ENCODE peak calls at places on chromosomes 3 and 15, in eight cellular contexts. One of them, this sample, is unnamed.

GRCh38 chr15:43253431-43254403 is 13.0 kb downstream of the TGM5 start:
- DNase-seq in HepG2: no peak
- DNase-seq in upper lobe of left lung: no peak
- DNase-seq in A549: no peak
- DNase-seq in IMR-90: peak
- DNase-seq in HCT116: no peak
- DNase-seq in K562: no peak
- DNase-seq in adrenal gland: peak
- DNase-seq in this sample: peak

GRCh38 chr15:100759116-100759515 is 120.5 kb upstream of the ALDH1A3 start:
- DNase-seq in K562: no peak
- DNase-seq in IMR-90: peak
- DNase-seq in HCT116: no peak
- DNase-seq in A549: no peak
- DNase-seq in adrenal gland: no peak
- DNase-seq in upper lobe of left lung: no peak
- DNase-seq in HepG2: no peak
- DNase-seq in this sample: peak

GRCh38 chr15:85532689-85533088 is 152.3 kb downstream of the AKAP13 start:
- DNase-seq in IMR-90: no peak
- DNase-seq in K562: no peak
- DNase-seq in HCT116: no peak
- DNase-seq in A549: no peak
- DNase-seq in HepG2: no peak
- DNase-seq in upper lobe of left lung: no peak
- DNase-seq in adrenal gland: no peak
- DNase-seq in this sample: no peak

GRCh38 chr3:17974206-17974841 is 231.9 kb upstream of the TBC1D5 start:
- DNase-seq in IMR-90: peak
- DNase-seq in HepG2: no peak
- DNase-seq in A549: no peak
- DNase-seq in adrenal gland: no peak
- DNase-seq in K562: no peak
- DNase-seq in HCT116: no peak
- DNase-seq in upper lobe of left lung: no peak
- DNase-seq in this sample: no peak

GRCh38 chr3:109098245-109098644 is 19.7 kb downstream of the MORC1 start:
- DNase-seq in upper lobe of left lung: no peak
- DNase-seq in HepG2: peak
- DNase-seq in HCT116: peak
- DNase-seq in A549: peak
- DNase-seq in adrenal gland: no peak
- DNase-seq in K562: no peak
- DNase-seq in IMR-90: no peak
- DNase-seq in this sample: no peak

GRCh38 chr15:69535101-69535638 is 82.6 kb downstream of the RPLP1 start:
- DNase-seq in K562: no peak
- DNase-seq in A549: no peak
- DNase-seq in upper lobe of left lung: no peak
- DNase-seq in HCT116: no peak
- DNase-seq in IMR-90: peak
- DNase-seq in adrenal gland: no peak
- DNase-seq in HepG2: no peak
- DNase-seq in this sample: no peak

GRCh38 chr3:40191850-40192448 is 117.6 kb upstream of the EIF1B start:
- DNase-seq in HepG2: peak
- DNase-seq in upper lobe of left lung: no peak
- DNase-seq in A549: peak
- DNase-seq in K562: peak
- DNase-seq in HCT116: peak
- DNase-seq in IMR-90: peak
- DNase-seq in adrenal gland: peak
- DNase-seq in this sample: no peak

GRCh38 chr3:189041482-189042090 is 130.2 kb upstream of the TPRG1 start:
- DNase-seq in IMR-90: peak
- DNase-seq in HCT116: peak
- DNase-seq in A549: peak
- DNase-seq in HepG2: peak
- DNase-seq in K562: no peak
- DNase-seq in upper lobe of left lung: no peak
- DNase-seq in adrenal gland: peak
- DNase-seq in this sample: no peak

GRCh38 chr3:120021523-120021922 is 72.7 kb downstream of the GSK3B start:
- DNase-seq in A549: no peak
- DNase-seq in HCT116: no peak
- DNase-seq in adrenal gland: no peak
- DNase-seq in IMR-90: peak
- DNase-seq in HepG2: no peak
- DNase-seq in upper lobe of left lung: no peak
- DNase-seq in K562: no peak
- DNase-seq in this sample: no peak

GRCh38 chr15:33678606-33679005 is 289.7 kb upstream of the CHRM5 start:
- DNase-seq in HCT116: no peak
- DNase-seq in K562: no peak
- DNase-seq in HepG2: no peak
- DNase-seq in A549: no peak
- DNase-seq in adrenal gland: no peak
- DNase-seq in IMR-90: no peak
- DNase-seq in upper lobe of left lung: no peak
- DNase-seq in this sample: no peak

GRCh38 chr15:71565636-71566160 is 244.7 kb upstream of the NR2E3 start:
- DNase-seq in K562: no peak
- DNase-seq in HCT116: no peak
- DNase-seq in adrenal gland: no peak
- DNase-seq in HepG2: no peak
- DNase-seq in IMR-90: no peak
- DNase-seq in A549: no peak
- DNase-seq in upper lobe of left lung: no peak
- DNase-seq in this sample: no peak

GRCh38 chr3:3707858-3708768 is 91.1 kb upstream of the LRRN1 start:
- DNase-seq in K562: no peak
- DNase-seq in upper lobe of left lung: no peak
- DNase-seq in adrenal gland: no peak
- DNase-seq in HCT116: no peak
- DNase-seq in IMR-90: no peak
- DNase-seq in HepG2: no peak
- DNase-seq in A549: no peak
- DNase-seq in this sample: no peak

GRCh38 chr15:67048281-67049279 is 16.8 kb upstream of the SMAD3 start:
- DNase-seq in A549: peak
- DNase-seq in K562: no peak
- DNase-seq in HCT116: no peak
- DNase-seq in HepG2: peak
- DNase-seq in upper lobe of left lung: no peak
- DNase-seq in adrenal gland: peak
- DNase-seq in IMR-90: peak
- DNase-seq in this sample: no peak

GRCh38 chr3:129686941-129687340 is 80.5 kb upstream of the PLXND1 start:
- DNase-seq in HepG2: peak
- DNase-seq in adrenal gland: no peak
- DNase-seq in IMR-90: no peak
- DNase-seq in upper lobe of left lung: no peak
- DNase-seq in K562: peak
- DNase-seq in HCT116: no peak
- DNase-seq in A549: no peak
- DNase-seq in this sample: no peak

GRCh38 chr3:129690406-129690805 is 83.9 kb upstream of the PLXND1 start:
- DNase-seq in IMR-90: peak
- DNase-seq in A549: peak
- DNase-seq in HepG2: peak
- DNase-seq in HCT116: peak
- DNase-seq in K562: peak
- DNase-seq in adrenal gland: peak
- DNase-seq in upper lobe of left lung: no peak
- DNase-seq in this sample: no peak

GRCh38 chr3:129687586-129688125 is 81.2 kb upstream of the PLXND1 start:
- DNase-seq in adrenal gland: no peak
- DNase-seq in K562: no peak
- DNase-seq in upper lobe of left lung: no peak
- DNase-seq in HCT116: no peak
- DNase-seq in IMR-90: no peak
- DNase-seq in A549: no peak
- DNase-seq in HepG2: no peak
- DNase-seq in this sample: no peak

GRCh38 chr3:129689036-129689435 is 82.6 kb upstream of the PLXND1 start:
- DNase-seq in A549: no peak
- DNase-seq in IMR-90: no peak
- DNase-seq in adrenal gland: no peak
- DNase-seq in upper lobe of left lung: no peak
- DNase-seq in K562: no peak
- DNase-seq in HepG2: no peak
- DNase-seq in HCT116: no peak
- DNase-seq in this sample: no peak

GRCh38 chr3:129688310-129688895 is 81.9 kb upstream of the PLXND1 start:
- DNase-seq in upper lobe of left lung: peak
- DNase-seq in IMR-90: peak
- DNase-seq in HepG2: peak
- DNase-seq in adrenal gland: peak
- DNase-seq in HCT116: no peak
- DNase-seq in K562: no peak
- DNase-seq in A549: no peak
- DNase-seq in this sample: peak
- TF ChIP-seq CTCF in upper lobe of left lung: no peak
- TF ChIP-seq CTCF in IMR-90: no peak
- TF ChIP-seq CTCF in HepG2: no peak
- TF ChIP-seq CTCF in adrenal gland: peak
- TF ChIP-seq CTCF in HCT116: no peak
- TF ChIP-seq CTCF in K562: no peak
- TF ChIP-seq CTCF in A549: no peak
- TF ChIP-seq CTCF in this sample: no peak

GRCh38 chr3:13018561-13019242 is 54.5 kb downstream of the IQSEC1 start:
- DNase-seq in upper lobe of left lung: no peak
- DNase-seq in K562: no peak
- DNase-seq in A549: no peak
- DNase-seq in adrenal gland: peak
- DNase-seq in HCT116: no peak
- DNase-seq in IMR-90: no peak
- DNase-seq in HepG2: no peak
- DNase-seq in this sample: no peak

GRCh38 chr3:13019243-13019701 is 54.0 kb downstream of the IQSEC1 start:
- DNase-seq in K562: peak
- DNase-seq in adrenal gland: peak
- DNase-seq in HepG2: no peak
- DNase-seq in A549: no peak
- DNase-seq in HCT116: no peak
- DNase-seq in upper lobe of left lung: peak
- DNase-seq in IMR-90: peak
- DNase-seq in this sample: no peak

GRCh38 chr3:13019706-13020105 is 53.5 kb downstream of the IQSEC1 start:
- DNase-seq in HCT116: no peak
- DNase-seq in IMR-90: no peak
- DNase-seq in HepG2: no peak
- DNase-seq in upper lobe of left lung: no peak
- DNase-seq in K562: no peak
- DNase-seq in adrenal gland: peak
- DNase-seq in A549: no peak
- DNase-seq in this sample: no peak

GRCh38 chr3:13021141-13021933 is 51.9 kb downstream of the IQSEC1 start:
- DNase-seq in IMR-90: no peak
- DNase-seq in A549: no peak
- DNase-seq in adrenal gland: peak
- DNase-seq in upper lobe of left lung: no peak
- DNase-seq in HCT116: no peak
- DNase-seq in K562: no peak
- DNase-seq in HepG2: no peak
- DNase-seq in this sample: no peak

DNA sequence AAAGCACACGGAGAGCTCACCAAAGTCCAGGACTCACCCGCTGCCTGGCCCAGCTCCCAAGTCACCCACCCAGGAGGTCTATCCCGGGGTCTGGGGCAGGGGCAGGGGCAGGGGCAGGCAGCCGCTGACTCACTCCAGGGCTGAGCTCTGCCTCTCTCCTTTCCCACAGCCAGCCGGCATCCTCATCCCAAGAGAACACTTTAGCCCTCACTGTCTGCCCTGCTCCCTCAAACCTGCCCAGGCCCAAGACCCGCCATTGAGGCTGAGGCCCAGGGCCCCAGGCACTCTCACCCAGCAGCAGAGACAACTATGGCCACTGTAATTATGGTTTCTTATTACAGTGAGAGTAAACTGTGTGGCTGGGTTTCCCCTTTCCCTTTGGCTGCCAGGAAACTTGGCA is 53.1 kb downstream of the IQSEC1 start:
- DNase-seq in K562: no peak
- DNase-seq in A549: no peak
- DNase-seq in upper lobe of left lung: no peak
- DNase-seq in IMR-90: no peak
- DNase-seq in HepG2: no peak
- DNase-seq in HCT116: no peak
- DNase-seq in adrenal gland: no peak
- DNase-seq in this sample: no peak
- TF ChIP-seq POLR2A in K562: no peak
- TF ChIP-seq POLR2A in A549: no peak
- TF ChIP-seq POLR2A in upper lobe of left lung: no peak
- TF ChIP-seq POLR2A in IMR-90: no peak
- TF ChIP-seq POLR2A in HepG2: no peak
- TF ChIP-seq POLR2A in HCT116: no peak
- TF ChIP-seq POLR2A in adrenal gland: no peak
- TF ChIP-seq POLR2A in this sample: no peak

GRCh38 chr15:97995881-97996603 is 35.5 kb downstream of the ARRDC4 start:
- DNase-seq in HepG2: no peak
- DNase-seq in HCT116: no peak
- DNase-seq in upper lobe of left lung: no peak
- DNase-seq in IMR-90: no peak
- DNase-seq in adrenal gland: no peak
- DNase-seq in K562: no peak
- DNase-seq in A549: no peak
- DNase-seq in this sample: no peak
- TF ChIP-seq CTCF in HepG2: peak
- TF ChIP-seq CTCF in HCT116: peak
- TF ChIP-seq CTCF in upper lobe of left lung: no peak
- TF ChIP-seq CTCF in IMR-90: no peak
- TF ChIP-seq CTCF in adrenal gland: peak
- TF ChIP-seq CTCF in K562: peak
- TF ChIP-seq CTCF in A549: no peak
- TF ChIP-seq CTCF in this sample: no peak

GRCh38 chr3:101725890-101726275 is 1.5 kb downstream of the CEP97 start:
- DNase-seq in HepG2: no peak
- DNase-seq in A549: no peak
- DNase-seq in IMR-90: no peak
- DNase-seq in HCT116: no peak
- DNase-seq in upper lobe of left lung: no peak
- DNase-seq in adrenal gland: no peak
- DNase-seq in K562: no peak
- DNase-seq in this sample: no peak

GRCh38 chr3:101725192-101725889 is 927 bp downstream of the CEP97 start:
- DNase-seq in HCT116: no peak
- DNase-seq in adrenal gland: peak
- DNase-seq in HepG2: no peak
- DNase-seq in K562: peak
- DNase-seq in IMR-90: peak
- DNase-seq in A549: peak
- DNase-seq in upper lobe of left lung: no peak
- DNase-seq in this sample: no peak

GRCh38 chr3:101722394-101723173 is 1.8 kb upstream of the CEP97 start:
- DNase-seq in upper lobe of left lung: no peak
- DNase-seq in HCT116: no peak
- DNase-seq in adrenal gland: no peak
- DNase-seq in A549: no peak
- DNase-seq in IMR-90: no peak
- DNase-seq in HepG2: no peak
- DNase-seq in K562: no peak
- DNase-seq in this sample: no peak

GRCh38 chr3:101721650-101721917 is 2.8 kb upstream of the CEP97 start:
- DNase-seq in HCT116: no peak
- DNase-seq in HepG2: no peak
- DNase-seq in IMR-90: no peak
- DNase-seq in adrenal gland: no peak
- DNase-seq in upper lobe of left lung: no peak
- DNase-seq in K562: no peak
- DNase-seq in A549: no peak
- DNase-seq in this sample: no peak

GRCh38 chr3:101724329-101725191 is at the start of gene CEP97:
- DNase-seq in K562: peak
- DNase-seq in HCT116: peak
- DNase-seq in IMR-90: peak
- DNase-seq in upper lobe of left lung: peak
- DNase-seq in adrenal gland: peak
- DNase-seq in A549: peak
- DNase-seq in HepG2: peak
- DNase-seq in this sample: peak
- TF ChIP-seq POLR2A in K562: peak
- TF ChIP-seq POLR2A in HCT116: peak
- TF ChIP-seq POLR2A in IMR-90: no peak
- TF ChIP-seq POLR2A in upper lobe of left lung: peak
- TF ChIP-seq POLR2A in adrenal gland: no peak
- TF ChIP-seq POLR2A in A549: peak
- TF ChIP-seq POLR2A in HepG2: peak
- TF ChIP-seq POLR2A in this sample: no peak